ENCODE peak calls at places on chromosomes 7 and 10, in seven cellular contexts. V, T, G, R, O, P and C are unnamed samples.

GRCh38 chr10:88260329-88261051 is 322.6 kb downstream of the RNLS start:
- DNase-seq in V (no peak), T (no peak), G (no peak), R (no peak), O (no peak), P (no peak), C (no peak)

GRCh38 chr7:13802651-13803050 is 186.8 kb downstream of the ETV1 start:
- DNase-seq in V (no peak), T (no peak), G (no peak), R (no peak), O (no peak), P (no peak), C (no peak)

GRCh38 chr10:44972874-44973306 is 5.7 kb downstream of the DEPP1 start:
- DNase-seq in V (no peak), T (no peak), G (no peak), R (no peak), O (no peak), P (no peak), C (no peak)

GRCh38 chr10:47104101-47104707 is 193.0 kb downstream of the PTPN20 start:
- DNase-seq in V (peak; percentile 21), T (no peak), G (no peak), R (peak; percentile 4), O (no peak), P (no peak), C (no peak)

GRCh38 chr10:124562425-124563060 is 100.9 kb downstream of the LHPP start:
- DNase-seq in V (no peak), T (no peak), G (no peak), R (no peak), O (peak; percentile 4), P (no peak), C (no peak)

GRCh38 chr7:157459966-157460365 is 123.2 kb downstream of the DNAJB6 start:
- DNase-seq in V (no peak), T (no peak), G (no peak), R (no peak), O (no peak), P (peak; percentile 39), C (no peak)

GRCh38 chr10:28677889-28678686 is 767 bp downstream of the BAMBI start:
- DNase-seq in V (peak; percentile 72), T (no peak), G (no peak), R (peak; percentile 34), O (peak; percentile 25), P (peak; percentile 69), C (no peak)

GRCh38 chr7:137032436-137032835 is 164.0 kb downstream of the CHRM2 start:
- DNase-seq in V (no peak), T (no peak), G (no peak), R (no peak), O (no peak), P (no peak), C (no peak)

GRCh38 chr7:93921190-93921585 is 347 bp upstream of the GNG11 start:
- DNase-seq in V (no peak), T (no peak), G (no peak), R (no peak), O (no peak), P (no peak), C (no peak)

GRCh38 chr7:20778063-20778721 is 8.5 kb downstream of the SP8 start:
- DNase-seq in V (peak; percentile 92), T (peak; percentile 42), G (no peak), R (no peak), O (peak; percentile 16), P (no peak), C (no peak)

GRCh38 chr7:51288896-51289607 is 27.6 kb downstream of the COBL start:
- DNase-seq in V (no peak), T (peak; percentile 78), G (no peak), R (no peak), O (no peak), P (no peak), C (no peak)

GRCh38 chr10:24360286-24361127 is 151.6 kb downstream of the KIAA1217 start:
- DNase-seq in V (peak; percentile 68), T (peak; percentile 27), G (peak; percentile 65), R (peak; percentile 83), O (peak; percentile 76), P (peak; percentile 53), C (no peak)

GRCh38 chr7:45972629-45973312 is 51.7 kb upstream of the IGFBP3 start:
- DNase-seq in V (peak; percentile 14), T (no peak), G (no peak), R (no peak), O (no peak), P (no peak), C (no peak)

GRCh38 chr10:13080643-13081042 is 19.3 kb upstream of the OPTN start:
- DNase-seq in V (peak; percentile 61), T (no peak), G (no peak), R (no peak), O (no peak), P (no peak), C (no peak)

GRCh38 chr10:71598673-71599072 is 120.9 kb downstream of the C10orf105 start:
- DNase-seq in V (no peak), T (peak; percentile 84), G (peak; percentile 39), R (peak; percentile 60), O (peak; percentile 91), P (no peak), C (no peak)

GRCh38 chr7:2518737-2519118 is 846 bp upstream of the LFNG start:
- DNase-seq in V (peak; percentile 69), T (no peak), G (no peak), R (no peak), O (no peak), P (no peak), C (no peak)

GRCh38 chr10:50576245-50576815 is 47.4 kb downstream of the SGMS1 start:
- DNase-seq in V (no peak), T (peak; percentile 94), G (no peak), R (no peak), O (no peak), P (no peak), C (no peak)

GRCh38 chr7:91266067-91266930 is 2.1 kb downstream of the FZD1 start:
- DNase-seq in V (peak; percentile 59), T (no peak), G (no peak), R (peak; percentile 64), O (peak; percentile 16), P (no peak), C (no peak)

GRCh38 chr7:82624337-82624736 is 180.8 kb upstream of the CACNA2D1 start:
- DNase-seq in V (no peak), T (no peak), G (no peak), R (peak; percentile 79), O (no peak), P (no peak), C (no peak)

GRCh38 chr10:79411546-79412495 is 33.6 kb downstream of the ZCCHC24 start:
- DNase-seq in V (no peak), T (no peak), G (no peak), R (no peak), O (peak; percentile 9), P (no peak), C (no peak)

GRCh38 chr10:88865281-88865876 is 13.7 kb upstream of the ANKRD22 start:
- DNase-seq in V (no peak), T (peak; percentile 26), G (no peak), R (peak; percentile 32), O (no peak), P (no peak), C (no peak)

GRCh38 chr10:5507649-5508131 is 8.3 kb upstream of the CALML5 start:
- DNase-seq in V (no peak), T (no peak), G (no peak), R (no peak), O (peak; percentile 7), P (no peak), C (no peak)

GRCh38 chr10:16742165-16742960 is 74.9 kb downstream of the RSU1 start:
- DNase-seq in V (no peak), T (no peak), G (no peak), R (no peak), O (no peak), P (no peak), C (peak; percentile 3)

GRCh38 chr10:129035052-129035805 is 431.8 kb upstream of the MGMT start:
- DNase-seq in V (no peak), T (no peak), G (no peak), R (peak; percentile 45), O (no peak), P (peak; percentile 73), C (peak; percentile 1)

GRCh38 chr7:39904077-39904486 is 46.0 kb upstream of the CDK13 start:
- DNase-seq in V (no peak), T (no peak), G (no peak), R (peak; percentile 46), O (no peak), P (no peak), C (no peak)

GRCh38 chr10:59962755-59963154 is 56.4 kb upstream of the CCDC6 start:
- DNase-seq in V (no peak), T (no peak), G (no peak), R (no peak), O (no peak), P (no peak), C (no peak)

GRCh38 chr10:20228748-20229147 is 412.5 kb downstream of the PLXDC2 start:
- DNase-seq in V (no peak), T (no peak), G (no peak), R (no peak), O (no peak), P (no peak), C (no peak)

GRCh38 chr7:82335927-82336326 is 107.7 kb downstream of the CACNA2D1 start:
- DNase-seq in V (no peak), T (no peak), G (no peak), R (peak; percentile 21), O (no peak), P (no peak), C (no peak)

GRCh38 chr10:106652279-106652678 is 512.2 kb downstream of the SORCS1 start:
- DNase-seq in V (no peak), T (no peak), G (no peak), R (no peak), O (no peak), P (no peak), C (no peak)

GRCh38 chr10:77925795-77926565 is 575 bp downstream of the DLG5 start:
- DNase-seq in V (peak; percentile 75), T (no peak), G (no peak), R (no peak), O (peak; percentile 54), P (peak; percentile 71), C (no peak)

GRCh38 chr7:123836656-123837055 is 8.3 kb upstream of the HYAL4 start:
- DNase-seq in V (no peak), T (no peak), G (no peak), R (no peak), O (no peak), P (no peak), C (no peak)

GRCh38 chr10:12067336-12067735 is 1.4 kb upstream of the DHTKD1 start:
- DNase-seq in V (no peak), T (no peak), G (no peak), R (peak; percentile 70), O (no peak), P (no peak), C (no peak)

GRCh38 chr10:85527610-85528317 is 838.8 kb downstream of the GRID1 start:
- DNase-seq in V (no peak), T (no peak), G (no peak), R (no peak), O (no peak), P (no peak), C (no peak)

GRCh38 chr7:105246195-105247078 is 142.3 kb downstream of the SRPK2 start:
- DNase-seq in V (no peak), T (no peak), G (no peak), R (no peak), O (no peak), P (no peak), C (peak; percentile 8)

GRCh38 chr7:122298131-122298530 is 6.4 kb downstream of the FEZF1 start:
- DNase-seq in V (no peak), T (no peak), G (no peak), R (no peak), O (no peak), P (no peak), C (no peak)

GRCh38 chr7:2215851-2216250 is 16.9 kb downstream of the MAD1L1 start:
- DNase-seq in V (no peak), T (no peak), G (no peak), R (no peak), O (no peak), P (no peak), C (no peak)

GRCh38 chr7:64890761-64891666 is 12.1 kb upstream of the ZNF273 start:
- DNase-seq in V (no peak), T (peak; percentile 35), G (no peak), R (peak; percentile 48), O (no peak), P (peak; percentile 28), C (no peak)